ENCODE peak calls at places on chromosomes 4 and X, in four cellular contexts. S, F, Y and R are unnamed samples.

GRCh38 chrX:120874678-120875557 is 748 bp downstream of the CT47B1 start:
- DNase-seq in Y (no peak), S (no peak), F (no peak), R (no peak)

GRCh38 chr4:146333187-146333894 is 119.0 kb downstream of the REELD1 start:
- DNase-seq in Y (no peak), S (peak), F (peak), R (no peak)

GRCh38 chrX:69618803-69619202 is 2.9 kb downstream of the EDA start:
- DNase-seq in S (peak), Y (no peak), F (peak), R (peak)

GRCh38 chrX:52933213-52933612 is 25.1 kb downstream of the FAM156A start:
- DNase-seq in F (no peak), S (no peak), Y (no peak), R (no peak)

GRCh38 chrX:120549483-120550452 is 11.0 kb downstream of the CUL4B start:
- DNase-seq in F (peak), Y (no peak), S (no peak), R (no peak)

GRCh38 chr4:82017680-82018079 is 356.1 kb downstream of the HNRNPD start:
- DNase-seq in S (peak), Y (peak), F (peak), R (no peak)

GRCh38 chrX:44071847-44072545 is 98.8 kb upstream of the NDP start:
- DNase-seq in Y (no peak), F (peak), S (no peak), R (no peak)

GRCh38 chrX:39491548-39492297 is 606.0 kb downstream of the BCOR start:
- DNase-seq in Y (no peak), S (peak), F (no peak), R (peak)

GRCh38 chr4:24042094-24042493 is 152.2 kb upstream of the PPARGC1A start:
- DNase-seq in Y (no peak), F (peak), S (no peak), R (no peak)

GRCh38 chr4:121034010-121034409 is 38.3 kb downstream of the NDNF start:
- DNase-seq in Y (no peak), S (peak), F (peak), R (peak)

GRCh38 chrX:57643698-57644097 is 36.4 kb downstream of the NLRP2B start:
- DNase-seq in F (peak), S (no peak), Y (no peak), R (no peak)

GRCh38 chr4:47210828-47211227 is 179.5 kb downstream of the GABRB1 start:
- DNase-seq in Y (no peak), S (no peak), F (no peak), R (no peak)

GRCh38 chrX:49227726-49228125 is 5.4 kb downstream of the CACNA1F start:
- DNase-seq in F (no peak), Y (no peak), S (no peak), R (no peak)

GRCh38 chrX:39528161-39528560 is 569.6 kb downstream of the BCOR start:
- DNase-seq in Y (no peak), S (no peak), F (no peak), R (no peak)

GRCh38 chrX:14508025-14508690 is 21.2 kb upstream of the GLRA2 start:
- DNase-seq in Y (no peak), S (no peak), F (no peak), R (no peak)

GRCh38 chrX:43733699-43734098 is 77.6 kb downstream of the MAOA start:
- DNase-seq in Y (no peak), F (no peak), S (no peak), R (no peak)

GRCh38 chrX:132258509-132258908 is 39.3 kb upstream of the RAP2C start:
- DNase-seq in Y (no peak), F (no peak), S (no peak), R (no peak)

GRCh38 chr4:76703123-76703490 is 194.8 kb downstream of the SOWAHB start:
- DNase-seq in F (peak), Y (no peak), S (no peak), R (no peak)

GRCh38 chr4:152100378-152101201 is 339.8 kb upstream of the GATB start:
- DNase-seq in F (peak), Y (no peak), S (peak), R (no peak)

GRCh38 chrX:147476008-147476407 is 435.7 kb upstream of the FMR1 start:
- DNase-seq in S (peak), F (peak), Y (peak), R (no peak)

GRCh38 chr4:10160280-10160856 is 43.8 kb upstream of the WDR1 start:
- DNase-seq in S (no peak), F (peak), Y (no peak), R (no peak)

GRCh38 chr4:26131053-26131452 is 189.8 kb upstream of the RBPJ start:
- DNase-seq in F (no peak), Y (no peak), S (no peak), R (no peak)

GRCh38 chr4:184978211-184978610 is 40.1 kb upstream of the HELT start:
- DNase-seq in S (peak), F (peak), Y (no peak), R (peak)

DNA sequence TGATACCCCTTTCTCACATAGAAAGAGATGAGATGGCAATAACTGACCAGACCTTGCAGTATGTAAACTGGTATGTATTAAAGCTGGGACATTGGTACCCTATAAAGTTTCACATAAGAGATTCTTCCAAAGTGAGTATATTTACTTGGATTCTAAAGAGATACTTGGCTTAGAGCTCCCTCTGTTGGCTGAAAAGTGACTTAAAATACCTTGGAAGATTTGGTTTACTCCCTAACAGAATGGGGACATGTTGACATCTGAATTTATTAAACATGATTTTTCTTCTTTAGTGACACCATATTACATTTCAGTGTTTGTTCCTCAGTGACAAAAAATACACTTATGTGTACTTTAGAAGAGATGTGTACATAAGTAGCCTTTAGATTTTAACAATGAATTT is 47.9 kb upstream of the RGN start:
- DNase-seq in Y (peak), S (peak), F (peak), R (peak)
- TF ChIP-seq CTCF in Y (peak), S (no peak), F (peak), R (peak)

DNA sequence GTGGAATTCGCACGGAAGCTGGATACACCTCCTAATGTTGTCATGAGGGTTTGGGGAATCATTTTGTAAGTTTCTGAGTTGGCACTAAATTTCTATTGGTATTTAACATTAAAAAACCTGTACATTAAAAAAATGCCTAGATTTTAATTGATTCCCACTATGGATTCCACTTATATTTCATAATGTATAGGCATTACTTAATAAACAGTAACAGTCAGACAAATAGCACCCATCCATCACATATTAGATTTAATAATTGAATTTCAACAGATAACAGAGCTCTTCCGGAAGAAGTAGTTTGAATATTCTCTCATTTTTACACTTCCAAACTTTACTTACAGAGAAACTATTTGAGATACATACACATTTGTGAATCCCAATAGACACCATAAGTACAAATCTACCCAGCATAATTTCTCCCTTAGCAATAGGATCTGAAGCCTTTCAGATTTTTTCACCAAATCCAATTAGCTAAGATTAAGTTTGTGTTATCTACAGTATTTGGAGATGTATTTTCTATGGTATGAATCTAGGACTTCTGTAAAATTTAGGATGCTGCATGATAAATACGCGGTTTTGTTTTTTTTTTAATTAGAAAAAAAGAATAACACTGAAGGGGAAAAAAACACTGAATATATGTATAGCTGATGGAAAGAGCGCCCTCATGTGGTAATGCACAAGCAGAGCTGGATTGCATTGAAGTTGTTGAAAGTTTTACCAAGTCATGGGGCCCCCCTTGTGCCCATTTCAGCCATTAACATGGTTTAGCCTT is 12.2 kb upstream of the ODAM start:
- DNase-seq in F (peak), S (peak), Y (peak), R (peak)
- TF ChIP-seq CTCF in F (peak), S (peak), Y (peak), R (peak)

GRCh38 chr4:134024251-134024650 is 177.3 kb downstream of the PABPC4L start:
- DNase-seq in F (peak), Y (no peak), S (no peak), R (no peak)
- TF ChIP-seq CTCF in F (no peak), Y (peak), S (no peak), R (no peak)

GRCh38 chr4:136637071-136637777 is 895.1 kb downstream of the PCDH18 start:
- DNase-seq in F (peak), S (peak), Y (peak), R (no peak)
- TF ChIP-seq CTCF in F (peak), S (no peak), Y (peak), R (peak)